ENCODE peak calls at places on chromosomes 7 and 10, in seven cellular contexts. T is CD8-positive, alpha-beta memory T cell; Q is heart right ventricle; X is cardiac muscle cell; L is uterus; H is neuronal stem cell; F is prostate gland. Y is an unnamed sample.

GRCh38 chr10:13099666-13100348 is at the start of gene OPTN:
- DNase-seq in T (peak; percentile 76), Q (peak; percentile 80), X (peak; percentile 81), L (peak; percentile 79), H (peak; percentile 81), F (peak; percentile 67), Y (peak; percentile 74)

GRCh38 chr7:129122751-129123516 is 21.6 kb upstream of the TSPAN33 start:
- DNase-seq in T (no peak), Q (no peak), X (no peak), L (no peak), H (no peak), F (no peak), Y (no peak)

GRCh38 chr7:29296421-29296820 is 101.8 kb downstream of the CHN2 start:
- DNase-seq in T (no peak), Q (no peak), X (no peak), L (no peak), H (no peak), F (no peak), Y (no peak)

GRCh38 chr10:49431426-49431825 is 35.5 kb upstream of the DRGX start:
- DNase-seq in T (no peak), Q (no peak), X (no peak), L (no peak), H (no peak), F (no peak), Y (no peak)

GRCh38 chr10:60951272-60951724 is 7.3 kb upstream of the RHOBTB1 start:
- DNase-seq in T (no peak), Q (no peak), X (no peak), L (no peak), H (no peak), F (no peak), Y (no peak)

GRCh38 chr10:22573820-22574569 is 140.4 kb downstream of the PIP4K2A start:
- DNase-seq in T (no peak), Q (peak; percentile 20), X (no peak), L (no peak), H (no peak), F (no peak), Y (no peak)

GRCh38 chr7:155549226-155549625 is 2.9 kb upstream of the CNPY1 start:
- DNase-seq in T (no peak), Q (no peak), X (no peak), L (no peak), H (no peak), F (no peak), Y (no peak)

GRCh38 chr7:107077699-107078516 is 33.4 kb downstream of the PRKAR2B start:
- DNase-seq in T (no peak), Q (no peak), X (no peak), L (no peak), H (no peak), F (no peak), Y (no peak)

GRCh38 chr10:51629969-51630617 is 69.3 kb downstream of the CSTF2T start:
- DNase-seq in T (no peak), Q (peak; percentile 11), X (no peak), L (no peak), H (no peak), F (no peak), Y (no peak)

GRCh38 chr10:3426190-3426845 is 253.7 kb upstream of the PITRM1 start:
- DNase-seq in T (no peak), Q (no peak), X (no peak), L (no peak), H (no peak), F (no peak), Y (no peak)

GRCh38 chr7:43645699-43646226 is 62.9 kb downstream of the STK17A start:
- DNase-seq in T (no peak), Q (no peak), X (no peak), L (no peak), H (no peak), F (no peak), Y (no peak)

GRCh38 chr10:89025453-89025852 is 34.9 kb downstream of the FAS start:
- DNase-seq in T (no peak), Q (no peak), X (no peak), L (no peak), H (no peak), F (no peak), Y (no peak)

GRCh38 chr7:151416921-151417320 is 7.1 kb upstream of the WDR86 start:
- DNase-seq in T (no peak), Q (no peak), X (no peak), L (peak; percentile 73), H (no peak), F (no peak), Y (no peak)

GRCh38 chr7:100612730-100613446 is 548 bp downstream of the MOSPD3 start:
- DNase-seq in T (no peak), Q (no peak), X (no peak), L (no peak), H (no peak), F (no peak), Y (peak; percentile 41)

GRCh38 chr10:124717358-124717757 is 26.8 kb downstream of the FAM53B start:
- DNase-seq in T (no peak), Q (no peak), X (no peak), L (no peak), H (no peak), F (no peak), Y (no peak)

GRCh38 chr10:124721295-124722052 is 22.7 kb downstream of the FAM53B start:
- DNase-seq in T (no peak), Q (peak; percentile 61), X (no peak), L (peak; percentile 73), H (no peak), F (peak; percentile 72), Y (no peak)

GRCh38 chr10:124715479-124715878 is 28.7 kb downstream of the FAM53B start:
- DNase-seq in T (no peak), Q (no peak), X (no peak), L (no peak), H (no peak), F (no peak), Y (no peak)

GRCh38 chr10:124719213-124719851 is 24.8 kb downstream of the FAM53B start:
- DNase-seq in T (peak; percentile 54), Q (peak; percentile 85), X (no peak), L (peak; percentile 64), H (no peak), F (peak; percentile 65), Y (peak; percentile 72)

DNA sequence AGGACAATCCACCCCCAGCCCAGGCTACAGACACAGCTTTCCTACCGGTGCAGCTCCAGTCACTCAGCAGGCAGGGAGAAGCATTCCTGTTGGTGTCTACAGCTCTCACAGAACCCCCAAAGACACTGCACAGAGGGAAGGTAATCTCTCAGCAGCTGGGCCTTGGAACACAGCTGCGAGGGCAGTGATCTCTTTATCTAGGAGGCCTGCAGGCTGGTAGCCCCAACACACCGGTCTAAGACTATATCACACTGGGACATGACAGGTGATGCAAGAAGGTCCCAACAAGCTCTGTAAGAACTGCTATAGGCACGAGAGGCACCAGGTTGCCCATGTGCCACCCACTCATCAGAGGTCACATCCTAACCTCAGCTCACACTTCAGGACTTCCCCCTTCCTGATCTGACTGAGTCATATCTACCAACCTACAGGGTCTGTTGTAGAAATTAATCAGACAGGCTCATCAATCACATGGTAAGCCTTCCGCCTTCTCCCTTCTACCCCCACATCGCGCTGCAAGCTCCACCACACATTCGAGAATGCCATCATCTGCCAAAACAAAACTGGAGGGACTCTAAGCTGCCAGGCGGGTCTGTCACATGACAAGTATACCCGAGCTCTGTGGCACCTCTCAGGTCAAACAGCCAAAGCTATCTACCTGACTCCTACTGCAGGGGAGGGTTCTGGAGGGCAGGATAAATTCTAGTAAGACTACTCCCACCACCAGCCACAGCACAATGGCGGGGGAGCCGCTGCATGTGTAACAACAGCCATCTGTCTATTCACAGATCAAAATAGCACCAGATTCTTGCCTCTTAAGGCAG is 26.1 kb downstream of the FAM53B start:
- DNase-seq in T (peak; percentile 72), Q (no peak), X (no peak), L (peak; percentile 68), H (no peak), F (no peak), Y (peak; percentile 76)
- H3K4me1 ChIP-seq in T (peaks cover 99% of the 10 kb centered on the region), Q (peaks cover 74% of the 10 kb centered on the region), X (peaks cover 44% of the 10 kb centered on the region), L (peaks cover 40% of the 10 kb centered on the region), H (peaks cover 11% of the 10 kb centered on the region), F (peaks cover 5% of the 10 kb centered on the region), Y (peaks cover 82% of the 10 kb centered on the region)

GRCh38 chr7:69868921-69869320 is 270.6 kb downstream of the AUTS2 start:
- DNase-seq in T (no peak), Q (no peak), X (no peak), L (no peak), H (no peak), F (no peak), Y (no peak)

GRCh38 chr7:69871886-69872592 is 273.8 kb downstream of the AUTS2 start:
- DNase-seq in T (no peak), Q (no peak), X (peak; percentile 42), L (peak; percentile 18), H (no peak), F (no peak), Y (no peak)

GRCh38 chr7:69873512-69873911 is 275.2 kb downstream of the AUTS2 start:
- DNase-seq in T (no peak), Q (no peak), X (no peak), L (no peak), H (no peak), F (no peak), Y (no peak)

GRCh38 chr7:69871213-69871885 is 273.1 kb downstream of the AUTS2 start:
- DNase-seq in T (no peak), Q (no peak), X (no peak), L (no peak), H (no peak), F (no peak), Y (no peak)
- H3K27ac ChIP-seq in T (no peak overlapping the region), Q (no peak overlapping the region), X (peak overlapping the region; percentile 66), L (no peak overlapping the region), H (no peak overlapping the region), F (no peak overlapping the region), Y (no peak overlapping the region)

GRCh38 chr10:132309879-132310591 is 2.3 kb upstream of the STK32C start:
- DNase-seq in T (no peak), Q (no peak), X (no peak), L (no peak), H (no peak), F (no peak), Y (no peak)

GRCh38 chr10:132307823-132308587 is at the start of gene STK32C:
- DNase-seq in T (peak; percentile 83), Q (peak; percentile 90), X (peak; percentile 95), L (peak; percentile 88), H (peak; percentile 88), F (peak; percentile 90), Y (peak; percentile 78)

GRCh38 chr10:132309466-132309865 is 1.7 kb upstream of the STK32C start:
- DNase-seq in T (no peak), Q (no peak), X (no peak), L (no peak), H (no peak), F (no peak), Y (no peak)

GRCh38 chr10:132306951-132307751 is 599 bp downstream of the STK32C start:
- DNase-seq in T (peak; percentile 23), Q (no peak), X (peak; percentile 43), L (no peak), H (no peak), F (peak; percentile 51), Y (peak; percentile 50)

GRCh38 chr10:132308588-132309451 is 1.1 kb upstream of the STK32C start:
- DNase-seq in T (no peak), Q (no peak), X (peak; percentile 15), L (no peak), H (no peak), F (no peak), Y (no peak)
- H3K4me1 ChIP-seq in T (peaks cover 10% of the 10 kb centered on the region), Q (peaks cover 17% of the 10 kb centered on the region), X (no peaks in the 10 kb centered on the region), L (peaks cover 5% of the 10 kb centered on the region), H (peaks cover 10% of the 10 kb centered on the region), F (peaks cover 4% of the 10 kb centered on the region), Y (peaks cover 4% of the 10 kb centered on the region)

DNA sequence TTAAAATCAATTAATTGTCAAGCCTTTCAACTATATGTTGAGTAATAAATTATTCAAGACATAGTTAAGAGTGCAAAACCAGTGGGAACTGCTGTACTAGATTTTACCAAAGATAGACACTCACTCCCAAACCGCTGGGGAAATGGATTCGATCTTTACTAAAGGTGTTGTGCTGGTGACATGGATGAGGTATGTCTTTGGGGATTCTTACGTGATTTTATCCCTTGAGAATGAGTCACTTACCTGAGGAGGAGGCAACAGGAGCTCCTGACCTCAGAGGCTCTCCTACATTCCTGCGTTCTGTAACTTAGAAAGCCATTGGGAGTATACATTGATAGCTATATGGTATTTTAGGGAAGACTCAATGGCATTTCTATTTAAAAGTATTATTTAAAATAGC is 165.5 kb downstream of the PKD1L1 start:
- DNase-seq in T (no peak), Q (no peak), X (no peak), L (no peak), H (no peak), F (no peak), Y (no peak)
- H3K27ac ChIP-seq in T (no peak overlapping the region), Q (no peak overlapping the region), X (no peak overlapping the region), L (peak overlapping the region; percentile 85), H (no peak overlapping the region), F (no peak overlapping the region), Y (no peak overlapping the region)